ENCODE peak calls at places on chromosomes 11 and 22, in seven cellular contexts. One of them, this sample, is unnamed.

GRCh38 chr11:64152841-64153691 is 12.8 kb downstream of the MACROD1 start:
- DNase-seq in right cardiac atrium: peak; percentile 88
- DNase-seq in stimulated activated CD8-positive, alpha-beta memory T cell treated with anti-CD3 and anti-CD28 coated beads, Interleukin-15, amount 100 ng/mL, for 48 hours: peak; percentile 58
- DNase-seq in HTR-8/SVneo: peak; percentile 86
- DNase-seq in T-helper 2 cell: peak; percentile 39
- DNase-seq in RPMI7951: peak; percentile 39
- DNase-seq in anterior cingulate cortex: peak; percentile 25
- DNase-seq in this sample: peak; percentile 72

GRCh38 chr11:78138694-78139421 is 568 bp downstream of the ALG8 start:
- DNase-seq in stimulated activated CD8-positive, alpha-beta memory T cell treated with anti-CD3 and anti-CD28 coated beads, Interleukin-15, amount 100 ng/mL, for 48 hours: peak; percentile 10
- DNase-seq in right cardiac atrium: no peak
- DNase-seq in RPMI7951: peak; percentile 28
- DNase-seq in anterior cingulate cortex: no peak
- DNase-seq in HTR-8/SVneo: peak; percentile 27
- DNase-seq in T-helper 2 cell: peak; percentile 1
- DNase-seq in this sample: peak; percentile 41

GRCh38 chr11:63769044-63769718 is 606 bp upstream of the ZFTA start:
- DNase-seq in anterior cingulate cortex: no peak
- DNase-seq in T-helper 2 cell: peak; percentile 18
- DNase-seq in HTR-8/SVneo: peak; percentile 35
- DNase-seq in RPMI7951: peak; percentile 50
- DNase-seq in stimulated activated CD8-positive, alpha-beta memory T cell treated with anti-CD3 and anti-CD28 coated beads, Interleukin-15, amount 100 ng/mL, for 48 hours: peak; percentile 24
- DNase-seq in right cardiac atrium: peak; percentile 84
- DNase-seq in this sample: no peak

GRCh38 chr22:43635101-43635500 is 177.0 kb downstream of the EFCAB6 start:
- DNase-seq in anterior cingulate cortex: no peak
- DNase-seq in T-helper 2 cell: no peak
- DNase-seq in right cardiac atrium: no peak
- DNase-seq in RPMI7951: no peak
- DNase-seq in HTR-8/SVneo: no peak
- DNase-seq in stimulated activated CD8-positive, alpha-beta memory T cell treated with anti-CD3 and anti-CD28 coated beads, Interleukin-15, amount 100 ng/mL, for 48 hours: no peak
- DNase-seq in this sample: no peak

GRCh38 chr11:120034176-120034575 is 103.7 kb downstream of the TRIM29 start:
- DNase-seq in HTR-8/SVneo: no peak
- DNase-seq in anterior cingulate cortex: no peak
- DNase-seq in stimulated activated CD8-positive, alpha-beta memory T cell treated with anti-CD3 and anti-CD28 coated beads, Interleukin-15, amount 100 ng/mL, for 48 hours: no peak
- DNase-seq in right cardiac atrium: no peak
- DNase-seq in RPMI7951: no peak
- DNase-seq in T-helper 2 cell: no peak
- DNase-seq in this sample: no peak

GRCh38 chr22:43126506-43127165 is 16.1 kb downstream of the BIK start:
- DNase-seq in T-helper 2 cell: no peak
- DNase-seq in stimulated activated CD8-positive, alpha-beta memory T cell treated with anti-CD3 and anti-CD28 coated beads, Interleukin-15, amount 100 ng/mL, for 48 hours: no peak
- DNase-seq in anterior cingulate cortex: no peak
- DNase-seq in HTR-8/SVneo: peak; percentile 96
- DNase-seq in RPMI7951: peak; percentile 71
- DNase-seq in right cardiac atrium: no peak
- DNase-seq in this sample: peak; percentile 57

GRCh38 chr11:111395749-111396148 is 16.7 kb upstream of the POU2AF1 start:
- DNase-seq in right cardiac atrium: no peak
- DNase-seq in T-helper 2 cell: no peak
- DNase-seq in stimulated activated CD8-positive, alpha-beta memory T cell treated with anti-CD3 and anti-CD28 coated beads, Interleukin-15, amount 100 ng/mL, for 48 hours: no peak
- DNase-seq in RPMI7951: no peak
- DNase-seq in HTR-8/SVneo: no peak
- DNase-seq in anterior cingulate cortex: no peak
- DNase-seq in this sample: no peak

GRCh38 chr11:21710791-21711190 is 482.1 kb upstream of the ANO5 start:
- DNase-seq in right cardiac atrium: no peak
- DNase-seq in T-helper 2 cell: no peak
- DNase-seq in HTR-8/SVneo: no peak
- DNase-seq in anterior cingulate cortex: no peak
- DNase-seq in RPMI7951: no peak
- DNase-seq in stimulated activated CD8-positive, alpha-beta memory T cell treated with anti-CD3 and anti-CD28 coated beads, Interleukin-15, amount 100 ng/mL, for 48 hours: no peak
- DNase-seq in this sample: no peak

GRCh38 chr11:62004473-62004872 is 37.0 kb upstream of the FTH1 start:
- DNase-seq in anterior cingulate cortex: no peak
- DNase-seq in stimulated activated CD8-positive, alpha-beta memory T cell treated with anti-CD3 and anti-CD28 coated beads, Interleukin-15, amount 100 ng/mL, for 48 hours: no peak
- DNase-seq in HTR-8/SVneo: peak; percentile 50
- DNase-seq in RPMI7951: peak; percentile 99
- DNase-seq in T-helper 2 cell: no peak
- DNase-seq in right cardiac atrium: peak; percentile 57
- DNase-seq in this sample: no peak

GRCh38 chr11:129354688-129355087 is 21.0 kb upstream of the BARX2 start:
- DNase-seq in RPMI7951: no peak
- DNase-seq in right cardiac atrium: no peak
- DNase-seq in T-helper 2 cell: no peak
- DNase-seq in HTR-8/SVneo: no peak
- DNase-seq in anterior cingulate cortex: no peak
- DNase-seq in stimulated activated CD8-positive, alpha-beta memory T cell treated with anti-CD3 and anti-CD28 coated beads, Interleukin-15, amount 100 ng/mL, for 48 hours: no peak
- DNase-seq in this sample: no peak

GRCh38 chr22:49999063-49999900 is 13.3 kb downstream of the IL17REL start:
- DNase-seq in right cardiac atrium: peak; percentile 60
- DNase-seq in stimulated activated CD8-positive, alpha-beta memory T cell treated with anti-CD3 and anti-CD28 coated beads, Interleukin-15, amount 100 ng/mL, for 48 hours: no peak
- DNase-seq in RPMI7951: no peak
- DNase-seq in T-helper 2 cell: no peak
- DNase-seq in HTR-8/SVneo: no peak
- DNase-seq in anterior cingulate cortex: no peak
- DNase-seq in this sample: no peak

GRCh38 chr11:108536783-108537182 is 38.6 kb upstream of the POGLUT3 start:
- DNase-seq in HTR-8/SVneo: no peak
- DNase-seq in right cardiac atrium: no peak
- DNase-seq in anterior cingulate cortex: no peak
- DNase-seq in T-helper 2 cell: no peak
- DNase-seq in stimulated activated CD8-positive, alpha-beta memory T cell treated with anti-CD3 and anti-CD28 coated beads, Interleukin-15, amount 100 ng/mL, for 48 hours: no peak
- DNase-seq in RPMI7951: no peak
- DNase-seq in this sample: no peak

GRCh38 chr11:66820381-66820780 is 22.9 kb upstream of the RCE1 start:
- DNase-seq in anterior cingulate cortex: no peak
- DNase-seq in stimulated activated CD8-positive, alpha-beta memory T cell treated with anti-CD3 and anti-CD28 coated beads, Interleukin-15, amount 100 ng/mL, for 48 hours: no peak
- DNase-seq in HTR-8/SVneo: no peak
- DNase-seq in right cardiac atrium: no peak
- DNase-seq in RPMI7951: no peak
- DNase-seq in T-helper 2 cell: no peak
- DNase-seq in this sample: no peak

GRCh38 chr11:86632499-86633269 is 39.7 kb downstream of the ME3 start:
- DNase-seq in RPMI7951: peak; percentile 100
- DNase-seq in HTR-8/SVneo: peak; percentile 93
- DNase-seq in anterior cingulate cortex: no peak
- DNase-seq in T-helper 2 cell: no peak
- DNase-seq in right cardiac atrium: no peak
- DNase-seq in stimulated activated CD8-positive, alpha-beta memory T cell treated with anti-CD3 and anti-CD28 coated beads, Interleukin-15, amount 100 ng/mL, for 48 hours: peak; percentile 49
- DNase-seq in this sample: no peak

This sample was measured in stomach.